ENCODE peak calls at places on chromosomes 3 and 15, in seven cellular contexts. H, T, P, F, E, C and V are unnamed samples.

GRCh38 chr3:127796751-127797150 is 25.6 kb downstream of the MGLL start:
- DNase-seq in H (no peak), C (peak), P (no peak), E (no peak), F (no peak), T (no peak), V (no peak)

GRCh38 chr15:87123676-87124382 is 1044.2 kb downstream of the AGBL1 start:
- DNase-seq in F (no peak), P (no peak), T (no peak), E (no peak), H (no peak), C (no peak), V (no peak)

GRCh38 chr3:32140943-32141342 is 34.5 kb downstream of the GPD1L start:
- DNase-seq in P (no peak), H (no peak), T (no peak), F (no peak), C (no peak), E (no peak), V (no peak)

GRCh38 chr3:130658666-130659065 is 88.0 kb downstream of the PIK3R4 start:
- DNase-seq in P (no peak), H (no peak), E (no peak), T (no peak), C (no peak), F (no peak), V (no peak)

GRCh38 chr3:29513236-29513635 is 232.4 kb downstream of the RBMS3 start:
- DNase-seq in F (no peak), E (no peak), C (no peak), H (no peak), T (no peak), P (no peak), V (no peak)

GRCh38 chr15:32855942-32856341 is 138.1 kb downstream of the GREM1 start:
- DNase-seq in H (no peak), E (no peak), F (no peak), P (no peak), C (peak), T (no peak), V (no peak)

GRCh38 chr15:47427463-47427862 is 289.8 kb upstream of the SEMA6D start:
- DNase-seq in C (no peak), P (no peak), H (no peak), E (no peak), T (no peak), F (no peak), V (no peak)

GRCh38 chr3:132164469-132165092 is 129.8 kb upstream of the CPNE4 start:
- DNase-seq in F (no peak), P (no peak), C (no peak), E (no peak), H (no peak), T (no peak), V (no peak)

GRCh38 chr15:29208352-29208751 is 61.3 kb downstream of the NSMCE3 start:
- DNase-seq in T (no peak), E (no peak), F (no peak), P (no peak), C (no peak), H (no peak), V (peak)

GRCh38 chr3:10344147-10344943 is 23.4 kb upstream of the SEC13 start:
- DNase-seq in T (no peak), P (no peak), H (no peak), E (peak), F (peak), C (peak), V (peak)

GRCh38 chr15:64459382-64459781 is 996 bp upstream of the ZNF609 start:
- DNase-seq in E (no peak), P (no peak), C (no peak), F (no peak), T (no peak), H (no peak), V (no peak)

GRCh38 chr15:34754674-34755418 is at the start of gene GJD2:
- DNase-seq in P (no peak), H (no peak), E (no peak), C (peak), T (no peak), F (no peak), V (no peak)

GRCh38 chr15:63172376-63173115 is 15.3 kb upstream of the RPS27L start:
- DNase-seq in F (no peak), E (no peak), C (peak), T (no peak), P (no peak), H (no peak), V (no peak)

GRCh38 chr3:102225407-102226132 is 209.2 kb upstream of the ZPLD1 start:
- DNase-seq in T (no peak), H (no peak), C (no peak), E (peak), F (no peak), P (no peak), V (peak)

GRCh38 chr15:79180318-79180717 is 89.7 kb upstream of the RASGRF1 start:
- DNase-seq in T (no peak), F (no peak), E (no peak), P (no peak), H (no peak), C (no peak), V (no peak)

GRCh38 chr15:79184465-79184892 is 93.9 kb upstream of the RASGRF1 start:
- DNase-seq in C (peak), F (peak), H (no peak), T (no peak), P (peak), E (peak), V (peak)

GRCh38 chr15:79179597-79179996 is 89.0 kb upstream of the RASGRF1 start:
- DNase-seq in T (no peak), H (no peak), E (no peak), C (no peak), P (no peak), F (no peak), V (no peak)

GRCh38 chr15:79186616-79187015 is 95.9 kb upstream of the ANKRD34C start:
- DNase-seq in C (no peak), F (no peak), P (no peak), H (no peak), T (peak), E (no peak), V (no peak)

DNA sequence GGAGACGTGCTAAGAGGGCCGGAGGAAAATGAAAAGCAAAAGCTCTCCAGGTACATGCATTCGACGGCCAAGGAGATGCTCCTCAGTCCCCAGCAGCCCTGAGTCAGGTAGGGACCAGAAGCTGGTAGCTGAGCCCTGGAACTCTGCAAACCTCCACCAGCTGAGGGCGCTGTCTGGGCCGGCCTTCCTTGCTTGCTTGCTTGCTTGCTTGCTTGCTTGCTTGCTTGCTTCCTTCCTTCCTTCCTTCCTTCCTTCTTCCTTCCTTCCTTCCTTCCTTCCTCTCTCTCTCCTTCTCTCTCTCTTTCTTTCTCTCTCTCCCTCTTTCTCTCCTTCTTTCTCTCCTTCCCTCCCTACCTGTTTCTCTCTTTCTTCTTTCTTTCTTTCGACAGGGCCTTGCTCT is 94.6 kb upstream of the RASGRF1 start:
- DNase-seq in C (peak), H (no peak), P (no peak), E (no peak), F (no peak), T (no peak), V (peak)
- TF ChIP-seq CTCF in C (peak), H (no peak), P (no peak), E (peak), F (no peak), T (no peak), V (peak)

GRCh38 chr3:60716573-60716972 is 534.7 kb downstream of the FHIT start:
- DNase-seq in C (no peak), F (no peak), P (no peak), H (no peak), E (no peak), T (no peak), V (no peak)

DNA sequence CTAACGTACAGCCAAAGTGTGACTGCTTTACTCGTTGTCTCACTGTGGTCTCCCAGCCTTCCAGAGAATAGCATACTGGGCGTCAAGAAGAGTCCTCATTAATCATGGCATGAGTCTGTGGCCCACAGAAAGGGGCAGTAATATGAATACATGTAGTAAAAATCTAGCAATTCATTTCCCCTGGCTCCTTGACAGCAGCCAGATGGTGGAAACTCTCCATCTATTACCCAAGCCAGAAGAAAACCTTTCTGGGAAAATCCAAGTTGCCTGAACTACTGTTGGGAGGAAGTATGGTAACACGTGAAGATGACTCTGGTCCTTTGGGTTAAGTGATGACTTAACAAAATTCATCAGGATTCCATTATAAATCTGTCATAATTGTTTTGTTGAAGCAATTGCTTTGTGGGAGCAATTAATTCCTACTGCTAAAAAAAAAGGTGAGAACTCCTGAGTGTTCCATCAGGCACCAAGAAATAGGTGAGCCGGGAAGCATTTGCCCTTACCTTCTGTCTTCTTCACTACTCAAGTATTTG is 530.5 kb downstream of the FHIT start:
- DNase-seq in F (no peak), H (no peak), E (no peak), P (no peak), C (no peak), T (no peak), V (no peak)
- TF ChIP-seq CTCF in F (no peak), H (no peak), E (no peak), P (no peak), C (no peak), T (no peak), V (no peak)

GRCh38 chr3:27533718-27534578 is 49.8 kb upstream of the SLC4A7 start:
- DNase-seq in F (peak), T (peak), E (no peak), P (peak), C (peak), H (no peak), V (peak)
- TF ChIP-seq CTCF in F (peak), T (peak), E (no peak), P (no peak), C (peak), H (peak), V (no peak)

GRCh38 chr15:48459571-48460461 is 128.6 kb downstream of the DUT start:
- DNase-seq in E (no peak), H (no peak), P (no peak), T (no peak), F (no peak), C (no peak), V (no peak)
- TF ChIP-seq CTCF in E (no peak), H (no peak), P (no peak), T (no peak), F (no peak), C (no peak), V (no peak)